ENCODE peak calls at places on chromosomes 5 and 9, in eight cellular contexts. J is AG09309, V is BJ, N is left lung, K is HepG2, L is brain microvascular endothelial cell, G is fibroblast of pulmonary artery, F is cardiac fibroblast. C is an unnamed sample.
A peak's percentile ranks its signal among the peaks of the same experiment; 100 is the strongest.

GRCh38 chr9:72588336-72588735 is 66.9 kb downstream of the TMC1 start:
- DNase-seq in J (no peak), V (no peak), N (no peak), K (no peak), L (no peak), G (peak; percentile 64), F (peak; percentile 87), C (no peak)

GRCh38 chr5:53430618-53431252 is 49.7 kb upstream of the FST start:
- DNase-seq in J (no peak), V (no peak), N (no peak), K (peak; percentile 45), L (peak; percentile 76), G (peak; percentile 85), F (peak; percentile 83), C (peak; percentile 21)

GRCh38 chr9:112790231-112790774 is 39.7 kb downstream of the SNX30 start:
- DNase-seq in J (no peak), V (no peak), N (no peak), K (no peak), L (no peak), G (no peak), F (no peak), C (no peak)

GRCh38 chr9:79686381-79687130 is 114.8 kb downstream of the TLE4 start:
- DNase-seq in J (peak; percentile 88), V (peak; percentile 43), N (no peak), K (no peak), L (peak; percentile 85), G (peak; percentile 74), F (peak; percentile 76), C (no peak)

GRCh38 chr5:147835386-147835798 is 3.9 kb upstream of the SPINK1 start:
- DNase-seq in J (no peak), V (no peak), N (no peak), K (peak; percentile 94), L (no peak), G (no peak), F (no peak), C (peak; percentile 79)

GRCh38 chr5:178474562-178475184 is 115.5 kb downstream of the COL23A1 start:
- DNase-seq in J (no peak), V (no peak), N (no peak), K (no peak), L (no peak), G (no peak), F (no peak), C (no peak)

GRCh38 chr5:128213340-128213739 is 129.8 kb downstream of the SLC12A2 start:
- DNase-seq in J (no peak), V (no peak), N (no peak), K (peak; percentile 39), L (peak; percentile 65), G (peak; percentile 89), F (peak; percentile 87), C (peak; percentile 54)

GRCh38 chr5:146704949-146705665 is 173.4 kb downstream of the PPP2R2B start:
- DNase-seq in J (no peak), V (no peak), N (no peak), K (no peak), L (no peak), G (no peak), F (no peak), C (no peak)

GRCh38 chr5:172931001-172931536 is 28.2 kb upstream of the RPL26L1 start:
- DNase-seq in J (peak; percentile 65), V (peak; percentile 42), N (no peak), K (no peak), L (peak; percentile 99), G (peak; percentile 90), F (peak; percentile 86), C (no peak)

GRCh38 chr9:81776390-81776789 is 87.0 kb upstream of the TLE1 start:
- DNase-seq in J (no peak), V (no peak), N (no peak), K (no peak), L (no peak), G (no peak), F (no peak), C (no peak)

GRCh38 chr5:69364850-69365249 is 4.5 kb downstream of the AK6 start:
- DNase-seq in J (no peak), V (no peak), N (no peak), K (no peak), L (no peak), G (no peak), F (no peak), C (no peak)

GRCh38 chr5:102540251-102540812 is 41.5 kb upstream of the SLCO6A1 start:
- DNase-seq in J (no peak), V (no peak), N (no peak), K (no peak), L (no peak), G (no peak), F (no peak), C (no peak)

GRCh38 chr5:172450861-172451695 is 3.2 kb downstream of the SH3PXD2B start:
- DNase-seq in J (no peak), V (no peak), N (no peak), K (no peak), L (no peak), G (peak; percentile 71), F (peak; percentile 70), C (no peak)

GRCh38 chr9:87420884-87421283 is 76.8 kb upstream of the DAPK1 start:
- DNase-seq in J (no peak), V (no peak), N (no peak), K (no peak), L (no peak), G (no peak), F (no peak), C (no peak)

GRCh38 chr9:88736136-88736637 is 201.2 kb downstream of the NXNL2 start:
- DNase-seq in J (no peak), V (no peak), N (no peak), K (no peak), L (no peak), G (no peak), F (no peak), C (no peak)

GRCh38 chr9:120928720-120929389 is 2.3 kb upstream of the TRAF1 start:
- DNase-seq in J (no peak), V (no peak), N (peak; percentile 84), K (peak; percentile 21), L (no peak), G (peak; percentile 42), F (peak; percentile 59), C (no peak)

GRCh38 chr9:136880651-136881050 is 5.7 kb upstream of the TRAF2 start:
- DNase-seq in J (no peak), V (no peak), N (no peak), K (no peak), L (no peak), G (no peak), F (no peak), C (no peak)

GRCh38 chr9:136882109-136882946 is 4.0 kb upstream of the TRAF2 start:
- DNase-seq in J (peak; percentile 32), V (no peak), N (peak; percentile 77), K (peak; percentile 94), L (peak; percentile 70), G (peak; percentile 73), F (peak; percentile 77), C (no peak)

GRCh38 chr9:136885950-136886578 is at the start of gene TRAF2:
- DNase-seq in J (peak; percentile 97), V (peak; percentile 97), N (peak; percentile 98), K (peak; percentile 94), L (peak; percentile 97), G (peak; percentile 99), F (peak; percentile 100), C (peak; percentile 97)

GRCh38 chr9:136886610-136887597 is 588 bp downstream of the TRAF2 start:
- DNase-seq in J (no peak), V (no peak), N (no peak), K (no peak), L (no peak), G (no peak), F (peak; percentile 12), C (no peak)

GRCh38 chr9:136881691-136882108 is 4.6 kb upstream of the TRAF2 start:
- DNase-seq in J (no peak), V (no peak), N (no peak), K (peak; percentile 52), L (no peak), G (peak; percentile 44), F (peak; percentile 60), C (no peak)
- H3K4me3 ChIP-seq in J (no peak overlapping the region), V (no peak overlapping the region), N (no peak overlapping the region), K (peak overlapping the region; percentile 60), L (no peak overlapping the region), G (no peak overlapping the region), F (peak overlapping the region; percentile 14), C (no peak overlapping the region)

DNA sequence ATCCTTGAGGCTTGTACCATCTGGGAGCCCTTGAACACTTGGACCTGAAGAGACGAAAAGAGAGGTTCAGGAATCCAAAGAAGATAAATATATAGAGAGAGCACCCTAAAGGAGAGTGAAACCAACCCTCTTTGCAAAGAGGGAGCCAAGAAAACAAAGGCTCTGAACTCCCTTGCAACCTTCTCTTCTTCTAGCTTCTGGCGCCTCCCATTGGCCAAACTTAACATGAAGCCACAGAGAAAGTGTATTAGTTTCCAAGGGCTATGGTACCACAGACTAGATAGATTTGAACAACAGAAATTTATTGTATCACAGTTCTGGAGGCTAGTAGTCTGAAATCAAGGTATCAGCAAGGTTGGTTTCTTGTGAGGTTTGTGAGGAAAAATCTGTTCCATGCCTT is 175.1 kb downstream of the HCN1 start:
- DNase-seq in J (no peak), V (no peak), N (no peak), K (peak; percentile 2), L (no peak), G (peak; percentile 29), F (peak; percentile 19), C (peak; percentile 2)
- TF ChIP-seq CTCF in J (no peak), V (peak; percentile 15), N (peak; percentile 22), K (no peak), L (peak; percentile 15), G (peak; percentile 17), F (no peak), C (peak; percentile 57)

GRCh38 chr5:139131062-139131856 is 66.9 kb downstream of the SIL1 start:
- DNase-seq in J (no peak), V (no peak), N (no peak), K (no peak), L (no peak), G (peak; percentile 41), F (peak; percentile 40), C (no peak)
- H3K4me3 ChIP-seq in J (peak overlapping the region; percentile 16), V (no peak overlapping the region), N (no peak overlapping the region), K (no peak overlapping the region), L (no peak overlapping the region), G (no peak overlapping the region), F (no peak overlapping the region), C (no peak overlapping the region)

GRCh38 chr5:168951341-168951740 is 349.6 kb downstream of the SLIT3 start:
- DNase-seq in J (peak; percentile 67), V (peak; percentile 63), N (no peak), K (no peak), L (no peak), G (peak; percentile 37), F (peak; percentile 57), C (no peak)
- TF ChIP-seq CTCF in J (no peak), V (no peak), N (no peak), K (no peak), L (no peak), G (no peak), F (no peak), C (no peak)

GRCh38 chr9:19470567-19470966 is 61.8 kb downstream of the ACER2 start:
- DNase-seq in J (no peak), V (no peak), N (no peak), K (no peak), L (no peak), G (no peak), F (no peak), C (no peak)
- H3K4me3 ChIP-seq in J (no peak overlapping the region), V (no peak overlapping the region), N (no peak overlapping the region), K (no peak overlapping the region), L (no peak overlapping the region), G (no peak overlapping the region), F (no peak overlapping the region), C (no peak overlapping the region)